ENCODE peak calls at places on chromosomes 11 and 22, in five cellular contexts. K is endothelial cell of umbilical vein, P is HCT116, V is transverse colon, N is heart left ventricle. Y is an unnamed sample.

GRCh38 chr11:120326845-120327281 is 1.8 kb downstream of the TLCD5 start:
- DNase-seq in K (no peak), P (no peak), V (no peak), N (no peak), Y (no peak)

GRCh38 chr11:124783002-124783401 is 17.2 kb downstream of the MSANTD2 start:
- DNase-seq in K (no peak), P (no peak), V (no peak), N (no peak), Y (no peak)

GRCh38 chr11:126956664-126957063 is 43.9 kb downstream of the KIRREL3 start:
- DNase-seq in K (no peak), P (no peak), V (peak; percentile 55), N (no peak), Y (no peak)

GRCh38 chr22:46788426-46789168 is 26.1 kb downstream of the TBC1D22A start:
- DNase-seq in K (no peak), P (no peak), V (no peak), N (no peak), Y (no peak)

GRCh38 chr11:101523634-101524260 is 60.1 kb downstream of the TRPC6 start:
- DNase-seq in K (no peak), P (no peak), V (no peak), N (no peak), Y (no peak)

GRCh38 chr11:109729761-109730160 is 307.8 kb downstream of the C11orf87 start:
- DNase-seq in K (no peak), P (no peak), V (peak; percentile 23), N (no peak), Y (no peak)

GRCh38 chr11:34890812-34891211 is 25.4 kb downstream of the APIP start:
- DNase-seq in K (peak; percentile 58), P (peak; percentile 56), V (no peak), N (no peak), Y (no peak)

GRCh38 chr11:44638032-44638431 is 72.6 kb downstream of the CD82 start:
- DNase-seq in K (no peak), P (no peak), V (peak; percentile 56), N (no peak), Y (peak; percentile 19)

GRCh38 chr11:33018840-33019239 is 3.2 kb downstream of the DEPDC7 start:
- DNase-seq in K (no peak), P (no peak), V (no peak), N (no peak), Y (no peak)

GRCh38 chr11:98104249-98104648 is 916.5 kb upstream of the CNTN5 start:
- DNase-seq in K (no peak), P (no peak), V (no peak), N (no peak), Y (no peak)

GRCh38 chr22:28441720-28442263 is 237.8 kb downstream of the TTC28 start:
- DNase-seq in K (peak; percentile 9), P (no peak), V (no peak), N (no peak), Y (peak; percentile 50)

GRCh38 chr11:28169816-28170215 is 61.6 kb downstream of the METTL15 start:
- DNase-seq in K (no peak), P (no peak), V (no peak), N (no peak), Y (no peak)

GRCh38 chr22:37270928-37271650 is 11.2 kb upstream of the CYTH4 start:
- DNase-seq in K (peak; percentile 27), P (no peak), V (no peak), N (no peak), Y (no peak)

GRCh38 chr11:17272823-17273222 is 3.7 kb upstream of the NUCB2 start:
- DNase-seq in K (no peak), P (no peak), V (no peak), N (no peak), Y (no peak)

GRCh38 chr11:40168461-40168860 is 1291.0 kb downstream of the LRRC4C start:
- DNase-seq in K (no peak), P (no peak), V (no peak), N (no peak), Y (no peak)

GRCh38 chr22:38770257-38770949 is 14.6 kb upstream of the SUN2 start:
- DNase-seq in K (no peak), P (no peak), V (no peak), N (no peak), Y (no peak)

GRCh38 chr11:66727282-66727882 is 1.6 kb downstream of the SPTBN2 start:
- DNase-seq in K (peak; percentile 27), P (no peak), V (peak; percentile 34), N (no peak), Y (peak; percentile 88)

GRCh38 chr22:19174106-19175025 is 4.2 kb downstream of the SLC25A1 start:
- DNase-seq in K (no peak), P (no peak), V (no peak), N (no peak), Y (peak; percentile 89)

GRCh38 chr22:19175602-19176174 is 2.8 kb downstream of the SLC25A1 start:
- DNase-seq in K (no peak), P (no peak), V (no peak), N (no peak), Y (no peak)

GRCh38 chr22:19172213-19173046 is 6.1 kb downstream of the SLC25A1 start:
- DNase-seq in K (no peak), P (no peak), V (no peak), N (no peak), Y (no peak)

GRCh38 chr22:19175026-19175601 is 3.4 kb downstream of the SLC25A1 start:
- DNase-seq in K (no peak), P (no peak), V (no peak), N (no peak), Y (no peak)

DNA sequence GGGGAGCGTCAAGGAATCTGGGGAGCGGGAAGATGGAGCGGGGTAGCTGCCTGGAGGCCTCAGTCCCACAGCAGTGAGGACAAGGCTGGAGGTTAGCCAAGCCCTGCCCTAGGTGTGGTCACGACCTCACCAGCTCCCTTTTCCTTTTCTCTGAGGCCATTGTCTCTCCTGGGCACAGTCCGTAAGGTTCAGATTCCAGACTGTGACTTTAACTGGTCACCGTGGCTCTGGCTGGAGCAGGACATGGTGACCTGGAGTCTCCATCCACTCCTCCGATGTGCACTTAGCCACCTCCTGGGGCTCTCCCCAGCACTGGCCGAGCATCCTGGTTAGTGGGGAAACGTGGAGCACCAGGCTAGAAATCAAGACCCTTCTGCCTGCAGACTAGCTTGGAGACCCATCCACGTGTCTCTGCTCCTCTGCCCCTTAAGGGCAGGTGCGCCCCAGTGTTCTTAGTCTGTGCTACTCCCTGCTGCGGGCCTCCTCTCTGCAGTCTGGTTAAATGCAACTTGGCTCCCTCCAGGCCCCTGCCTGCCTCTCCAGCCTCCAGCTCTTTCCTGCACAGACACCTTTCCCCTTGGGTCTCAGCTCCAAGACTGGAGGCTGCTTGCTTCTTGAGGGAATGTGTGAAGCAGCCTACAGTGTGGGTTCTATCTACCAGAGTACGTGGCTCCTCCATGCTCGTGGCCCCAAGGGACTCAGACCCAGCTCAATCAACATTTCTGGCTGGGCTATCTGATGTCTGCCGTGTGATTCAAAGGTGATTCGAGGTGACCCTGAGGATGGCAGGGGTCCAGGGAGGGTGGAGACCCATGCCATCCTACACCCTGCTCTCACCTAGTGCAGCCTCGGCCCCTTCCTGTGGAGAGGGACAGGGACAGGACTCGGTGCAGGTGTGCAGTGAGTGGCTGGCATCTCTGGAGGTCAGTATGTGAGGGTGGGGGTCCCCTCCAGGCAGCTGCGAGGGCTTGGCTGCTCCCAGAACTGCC is 5.2 kb downstream of the SLC25A1 start:
- DNase-seq in K (no peak), P (no peak), V (peak; percentile 73), N (no peak), Y (no peak)
- H3K27ac ChIP-seq in K (no peak overlapping the region), P (peak overlapping the region; percentile 88), V (peak overlapping the region; percentile 89), N (no peak overlapping the region), Y (no peak overlapping the region)

GRCh38 chr11:62588966-62589637 is 2.2 kb downstream of the TUT1 start:
- DNase-seq in K (peak; percentile 50), P (no peak), V (no peak), N (no peak), Y (no peak)
- TF ChIP-seq CTCF in K (peak; percentile 39), P (peak; percentile 39), V (peak; percentile 8), N (no peak), Y (no peak)

GRCh38 chr11:62444271-62444833 is 25.5 kb downstream of the SCGB1A1 start:
- DNase-seq in K (peak; percentile 68), P (no peak), V (peak; percentile 65), N (peak; percentile 57), Y (no peak)
- TF ChIP-seq POLR2A in K (no peak), P (no peak), V (no peak), N (no peak), Y (no peak)

GRCh38 chr11:76824083-76824939 is 36.4 kb upstream of the ACER3 start:
- DNase-seq in K (peak; percentile 78), P (peak; percentile 22), V (no peak), N (peak; percentile 38), Y (no peak)
- H3K27ac ChIP-seq in K (peak overlapping the region; percentile 99), P (peak overlapping the region; percentile 55), V (peak overlapping the region; percentile 55), N (peak overlapping the region; percentile 91), Y (peak overlapping the region; percentile 73)

DNA sequence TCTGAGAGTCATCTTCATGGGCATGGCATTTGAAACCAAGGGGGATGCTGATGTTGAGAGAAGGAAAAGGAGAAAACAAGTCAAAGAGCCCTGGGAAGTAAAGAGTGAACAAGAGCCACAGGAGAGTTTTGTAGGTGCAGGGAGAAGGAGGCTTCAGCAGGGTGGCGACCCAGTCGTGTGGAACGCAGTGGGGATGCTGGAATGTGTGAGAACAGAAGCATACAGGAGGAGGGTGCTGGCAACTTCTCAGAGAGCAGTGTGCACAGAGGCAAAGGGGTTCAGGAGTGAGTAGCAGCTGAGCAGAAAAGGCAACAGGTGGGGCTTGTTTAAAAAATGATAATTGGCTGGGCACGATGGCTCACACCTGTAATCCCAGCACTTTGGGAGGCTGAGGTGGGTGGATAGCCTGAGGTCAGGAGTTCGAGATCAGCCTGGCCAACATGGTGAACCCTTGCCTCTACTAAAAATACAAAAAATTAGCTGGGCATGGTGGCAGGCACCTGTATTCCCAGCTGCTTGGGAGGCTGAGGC is 75.8 kb upstream of the PLET1 start:
- DNase-seq in K (no peak), P (no peak), V (no peak), N (no peak), Y (no peak)
- TF ChIP-seq CTCF in K (no peak), P (no peak), V (no peak), N (no peak), Y (no peak)

DNA sequence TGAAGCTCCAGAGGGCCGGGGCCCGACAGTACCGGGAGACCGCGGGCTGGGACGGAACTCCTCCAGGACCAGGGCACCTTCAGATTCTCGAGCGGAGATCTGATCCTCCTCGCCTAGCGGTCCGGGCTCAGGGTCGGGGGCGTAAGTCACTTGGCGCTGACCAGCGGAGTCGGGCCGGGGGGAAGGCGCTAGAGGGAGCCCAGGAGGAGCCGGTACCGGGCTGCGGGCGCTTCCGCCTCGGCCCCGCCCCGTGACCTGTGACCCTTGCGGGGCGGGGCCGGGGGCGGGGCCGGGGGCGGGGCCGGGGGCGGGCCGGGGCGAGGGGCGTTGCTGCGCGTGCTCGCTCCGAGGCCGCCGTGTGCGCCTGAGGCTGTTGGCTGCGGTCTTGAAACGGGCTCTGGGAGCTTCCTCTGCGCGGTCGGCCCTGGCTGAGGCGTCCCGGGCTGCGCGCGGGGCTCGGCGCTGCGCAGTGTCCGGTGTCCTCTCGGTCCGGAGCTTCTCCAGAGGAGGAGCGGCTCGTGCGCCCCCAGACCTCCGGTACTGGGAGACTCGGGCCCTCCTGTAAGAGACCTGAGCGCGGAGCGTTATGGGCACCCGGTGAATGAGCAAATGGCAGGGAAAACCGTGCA is at the start of gene ARSA:
- DNase-seq in K (peak; percentile 77), P (no peak), V (peak; percentile 86), N (peak; percentile 87), Y (peak; percentile 88)
- TF ChIP-seq POLR2A in K (peak; percentile 89), P (peak; percentile 60), V (peak; percentile 60), N (no peak), Y (peak; percentile 82)

Y was measured in right lobe of liver.